ENCODE peak calls at places on chromosome 1, in six cellular contexts. K is K562, S is endothelial cell of umbilical vein, P is A549, N is GM12878, V is HepG2. B is an unnamed sample.

GRCh38 chr1:150212070-150212469 is 23.8 kb downstream of the ANP32E start:
- DNase-seq in K (no peak), S (no peak), P (no peak), N (no peak), V (no peak), B (no peak)

GRCh38 chr1:3168678-3169077 is 99.7 kb downstream of the PRDM16 start:
- DNase-seq in K (no peak), S (no peak), P (no peak), N (no peak), V (no peak), B (no peak)

GRCh38 chr1:116340506-116341240 is 32.4 kb upstream of the ATP1A1 start:
- DNase-seq in K (no peak), S (no peak), P (no peak), N (no peak), V (no peak), B (no peak)

GRCh38 chr1:110572751-110573150 is 33.4 kb downstream of the KCNA2 start:
- DNase-seq in K (no peak), S (no peak), P (no peak), N (no peak), V (no peak), B (no peak)

GRCh38 chr1:17569200-17570139 is 30.0 kb downstream of the ARHGEF10L start:
- DNase-seq in K (peak), S (no peak), P (no peak), N (no peak), V (peak), B (peak)

GRCh38 chr1:19577001-19577400 is 67.1 kb upstream of the NBL1 start:
- DNase-seq in K (no peak), S (no peak), P (no peak), N (no peak), V (no peak), B (no peak)

GRCh38 chr1:24822887-24823286 is 77.6 kb downstream of the CLIC4 start:
- DNase-seq in K (no peak), S (peak), P (no peak), N (no peak), V (no peak), B (no peak)

GRCh38 chr1:92315766-92316413 is 17.0 kb downstream of the RPAP2 start:
- DNase-seq in K (no peak), S (no peak), P (no peak), N (no peak), V (no peak), B (no peak)

GRCh38 chr1:216815239-216815955 is 92.2 kb upstream of the ESRRG start:
- DNase-seq in K (no peak), S (no peak), P (no peak), N (no peak), V (no peak), B (no peak)

GRCh38 chr1:215405211-215405610 is 161.9 kb upstream of the KCTD3 start:
- DNase-seq in K (no peak), S (peak), P (no peak), N (no peak), V (no peak), B (no peak)

GRCh38 chr1:43463461-43463860 is 9.7 kb upstream of the HYI start:
- DNase-seq in K (no peak), S (no peak), P (no peak), N (no peak), V (no peak), B (no peak)

GRCh38 chr1:189657131-189657530 is 820.5 kb downstream of the BRINP3 start:
- DNase-seq in K (no peak), S (no peak), P (no peak), N (no peak), V (no peak), B (no peak)

GRCh38 chr1:166974647-166975345 is 544 bp downstream of the ILDR2 start:
- DNase-seq in K (no peak), S (no peak), P (no peak), N (no peak), V (no peak), B (peak)

GRCh38 chr1:41843378-41843777 is 75.3 kb downstream of the HIVEP3 start:
- DNase-seq in K (no peak), S (peak), P (no peak), N (no peak), V (no peak), B (no peak)

GRCh38 chr1:4150262-4150661 is 250.2 kb upstream of the C1orf174 start:
- DNase-seq in K (no peak), S (no peak), P (no peak), N (no peak), V (peak), B (no peak)

GRCh38 chr1:227942021-227942715 is 5.6 kb downstream of the WNT9A start:
- DNase-seq in K (peak), S (no peak), P (no peak), N (no peak), V (no peak), B (no peak)

GRCh38 chr1:1433804-1434130 is 1.7 kb upstream of the VWA1 start:
- DNase-seq in K (peak), S (peak), P (no peak), N (no peak), V (no peak), B (peak)

GRCh38 chr1:119139393-119139792 is 1.1 kb downstream of the WARS2 start:
- DNase-seq in K (peak), S (no peak), P (no peak), N (peak), V (no peak), B (no peak)

GRCh38 chr1:214476958-214477870 is 74.2 kb downstream of the PTPN14 start:
- DNase-seq in K (no peak), S (peak), P (no peak), N (no peak), V (no peak), B (no peak)

GRCh38 chr1:20830378-20830777 is 43.3 kb upstream of the HP1BP3 start:
- DNase-seq in K (no peak), S (no peak), P (no peak), N (no peak), V (no peak), B (no peak)

GRCh38 chr1:221336141-221336540 is 405.7 kb downstream of the DUSP10 start:
- DNase-seq in K (no peak), S (no peak), P (no peak), N (no peak), V (peak), B (no peak)

GRCh38 chr1:83999316-83999819 is 436 bp upstream of the TTLL7 start:
- DNase-seq in K (peak), S (peak), P (peak), N (no peak), V (peak), B (peak)

GRCh38 chr1:82492168-82492567 is 691.4 kb downstream of the ADGRL2 start:
- DNase-seq in K (no peak), S (no peak), P (no peak), N (no peak), V (no peak), B (no peak)

GRCh38 chr1:94864821-94865220 is 44.7 kb downstream of the SLC44A3 start:
- DNase-seq in K (no peak), S (no peak), P (peak), N (no peak), V (no peak), B (no peak)
- TF ChIP-seq MYC in K (no peak), S (no peak), P (no peak), N (no peak), V (no peak), B (no peak)

GRCh38 chr1:236608930-236609726 is 4.8 kb upstream of the HEATR1 start:
- DNase-seq in K (peak), S (peak), P (peak), N (no peak), V (peak), B (peak)
- TF ChIP-seq MAX in K (no peak), S (no peak), P (no peak), N (no peak), V (no peak), B (no peak)

GRCh38 chr1:192489046-192489445 is 86.5 kb upstream of the RGS1 start:
- DNase-seq in K (no peak), S (peak), P (no peak), N (no peak), V (no peak), B (no peak)

GRCh38 chr1:192491804-192492554 is 83.6 kb upstream of the RGS1 start:
- DNase-seq in K (no peak), S (peak), P (no peak), N (no peak), V (no peak), B (no peak)

GRCh38 chr1:192485692-192486436 is 89.7 kb upstream of the RGS1 start:
- DNase-seq in K (no peak), S (peak), P (peak), N (no peak), V (peak), B (no peak)

GRCh38 chr1:192489748-192490147 is 85.8 kb upstream of the RGS1 start:
- DNase-seq in K (no peak), S (peak), P (peak), N (no peak), V (no peak), B (peak)

DNA sequence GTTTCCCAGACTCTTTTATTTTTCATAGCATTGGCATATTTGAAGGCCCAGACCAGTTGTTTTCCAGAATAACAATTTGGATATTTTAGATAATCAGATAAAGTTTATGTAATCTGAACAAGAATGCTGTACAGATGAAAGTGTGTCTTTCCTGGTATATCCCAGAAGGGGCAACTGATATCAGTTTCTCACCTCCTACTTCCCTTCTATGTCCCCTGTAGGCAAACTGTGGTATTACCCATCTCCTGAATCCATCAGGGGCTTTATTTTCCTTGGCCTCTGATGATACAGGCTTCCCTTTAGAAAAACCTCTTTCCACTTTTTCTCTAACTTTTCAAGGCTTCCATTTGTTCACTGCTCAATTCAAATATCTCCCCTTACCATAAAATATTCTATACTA is 87.5 kb upstream of the RGS1 start:
- DNase-seq in K (no peak), S (no peak), P (peak), N (no peak), V (peak), B (no peak)
- TF ChIP-seq CTCF in K (no peak), S (no peak), P (no peak), N (no peak), V (no peak), B (no peak)

DNA sequence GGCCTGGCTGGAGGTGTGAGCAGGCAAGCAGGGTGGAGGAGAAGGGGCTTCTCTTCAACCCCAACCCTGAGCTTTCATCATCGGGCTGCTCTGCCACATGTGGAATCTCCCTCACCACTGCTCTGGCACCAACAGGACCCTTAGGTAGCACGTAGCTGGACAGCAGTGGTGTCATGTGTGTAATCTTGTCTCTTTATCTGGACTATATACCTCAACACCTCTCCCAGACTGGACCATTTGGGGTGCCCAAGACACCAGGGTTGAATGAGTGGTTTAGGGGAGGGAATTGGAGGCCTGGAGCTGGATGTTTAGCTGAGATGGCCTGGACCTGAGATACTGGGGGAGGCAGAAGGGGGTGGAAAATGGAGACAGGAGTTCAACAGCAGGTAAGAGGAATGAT is 63.0 kb downstream of the UBE2T start:
- DNase-seq in K (no peak), S (no peak), P (no peak), N (no peak), V (no peak), B (no peak)
- TF ChIP-seq MYC in K (no peak), S (no peak), P (no peak), N (no peak), V (no peak), B (no peak)

GRCh38 chr1:180080439-180080838 is 74.2 kb upstream of the QSOX1 start:
- DNase-seq in K (no peak), S (no peak), P (peak), N (no peak), V (no peak), B (no peak)
- TF ChIP-seq MAX in K (no peak), S (no peak), P (no peak), N (no peak), V (no peak), B (no peak)

GRCh38 chr1:99645699-99646531 is at the start of gene PALMD:
- DNase-seq in K (peak), S (peak), P (peak), N (no peak), V (peak), B (no peak)
- TF ChIP-seq CTCF in K (no peak), S (no peak), P (no peak), N (no peak), V (no peak), B (no peak)